ENCODE peak calls at places on chromosomes 13 and 19, in seven cellular contexts. D, V, R, U, M, Q and O are unnamed samples.

GRCh38 chr19:17847538-17848366 is at the start of gene JAK3:
- DNase-seq in D (peak), Q (peak), R (peak), U (peak), M (peak), V (peak), O (peak)

GRCh38 chr19:56671613-56671994 is at the start of gene ZNF835:
- DNase-seq in D (peak), U (peak), V (peak), M (peak), Q (peak), R (no peak), O (peak)

GRCh38 chr13:64723735-64724134 is 2506.4 kb downstream of the PCDH9 start:
- DNase-seq in U (no peak), V (no peak), M (no peak), D (peak), Q (no peak), R (no peak), O (no peak)

GRCh38 chr13:97548138-97548537 is 114.2 kb downstream of the RAP2A start:
- DNase-seq in R (no peak), Q (no peak), U (no peak), M (no peak), V (no peak), D (no peak), O (no peak)

GRCh38 chr13:68692049-68692448 is 1415.6 kb upstream of the ATXN8OS start:
- DNase-seq in U (no peak), D (no peak), V (no peak), Q (no peak), M (no peak), R (no peak), O (no peak)

GRCh38 chr13:113297370-113297871 is 382 bp downstream of the LAMP1 start:
- DNase-seq in U (no peak), Q (peak), V (peak), M (peak), D (peak), R (no peak), O (peak)

GRCh38 chr13:41546372-41547252 is 89.3 kb downstream of the RGCC start:
- DNase-seq in D (peak), Q (no peak), V (no peak), M (no peak), U (no peak), R (no peak), O (no peak)

GRCh38 chr13:110624766-110625756 is 9.7 kb downstream of the NAXD start:
- DNase-seq in D (no peak), Q (no peak), V (no peak), M (no peak), R (no peak), U (no peak), O (no peak)

GRCh38 chr19:1407662-1408299 is 395 bp downstream of the DAZAP1 start:
- DNase-seq in U (no peak), D (peak), R (no peak), M (no peak), Q (peak), V (peak), O (peak)

GRCh38 chr13:109628251-109628699 is 158.1 kb downstream of the IRS2 start:
- DNase-seq in Q (no peak), M (no peak), V (no peak), R (no peak), U (no peak), D (peak), O (no peak)

GRCh38 chr13:66400292-66400691 is 829.8 kb downstream of the PCDH9 start:
- DNase-seq in D (no peak), V (no peak), M (no peak), R (no peak), U (no peak), Q (no peak), O (no peak)

GRCh38 chr19:51365211-51366049 is 758 bp downstream of the ETFB start:
- DNase-seq in M (no peak), U (peak), Q (no peak), D (peak), R (no peak), V (peak), O (no peak)

GRCh38 chr19:49889038-49889686 is 7.5 kb downstream of the IL4I1 start:
- DNase-seq in D (no peak), Q (no peak), M (no peak), U (no peak), R (no peak), V (no peak), O (no peak)